ENCODE peak calls at places on chromosomes 3 and 15, in six cellular contexts. O is H7; L is GOT3; E is activated naive CD4-positive, alpha-beta T cell treated with Interleukin-2 at 50 U/mL for 16 hours; K is head of caudate nucleus; T is ELR. G is an unnamed sample.

GRCh38 chr15:76193934-76194333 is 117.3 kb downstream of the ETFA start:
- DNase-seq in O (no peak), L (no peak), E (no peak), K (no peak), T (no peak), G (no peak)

GRCh38 chr3:159058859-159059258 is 257.0 kb downstream of the MFSD1 start:
- DNase-seq in O (no peak), L (no peak), E (no peak), K (no peak), T (no peak), G (no peak)

GRCh38 chr3:122679085-122679466 is 1.6 kb upstream of the PARP14 start:
- DNase-seq in O (peak; percentile 60), L (peak; percentile 52), E (peak; percentile 85), K (peak; percentile 80), T (peak; percentile 87), G (peak; percentile 87)

GRCh38 chr15:29093065-29093435 is 176.6 kb downstream of the NSMCE3 start:
- DNase-seq in O (no peak), L (no peak), E (no peak), K (no peak), T (no peak), G (no peak)

GRCh38 chr3:188918086-188918485 is 253.7 kb upstream of the TPRG1 start:
- DNase-seq in O (no peak), L (no peak), E (no peak), K (no peak), T (no peak), G (peak; percentile 23)

GRCh38 chr3:111471851-111472250 is 70.1 kb upstream of the CD96 start:
- DNase-seq in O (no peak), L (no peak), E (no peak), K (no peak), T (no peak), G (no peak)

GRCh38 chr15:67035886-67036285 is 29.5 kb upstream of the SMAD3 start:
- DNase-seq in O (no peak), L (no peak), E (no peak), K (no peak), T (no peak), G (no peak)

GRCh38 chr3:129656659-129657247 is 50.3 kb upstream of the PLXND1 start:
- DNase-seq in O (no peak), L (no peak), E (no peak), K (no peak), T (no peak), G (no peak)

GRCh38 chr3:18830087-18830486 is 318.2 kb upstream of the KCNH8 start:
- DNase-seq in O (no peak), L (no peak), E (no peak), K (no peak), T (no peak), G (no peak)

GRCh38 chr15:67144609-67145306 is 79.4 kb downstream of the SMAD3 start:
- DNase-seq in O (peak; percentile 68), L (no peak), E (no peak), K (no peak), T (peak; percentile 83), G (peak; percentile 83)

GRCh38 chr15:45795487-45796069 is 160.7 kb downstream of the SQOR start:
- DNase-seq in O (peak; percentile 49), L (no peak), E (no peak), K (peak; percentile 44), T (peak; percentile 41), G (peak; percentile 65)

GRCh38 chr3:42164635-42165034 is 73.5 kb downstream of the TRAK1 start:
- DNase-seq in O (no peak), L (no peak), E (no peak), K (no peak), T (no peak), G (no peak)

GRCh38 chr3:60325610-60326181 is 925.6 kb downstream of the FHIT start:
- DNase-seq in O (no peak), L (no peak), E (no peak), K (no peak), T (no peak), G (no peak)

GRCh38 chr3:73868688-73869315 is 244.1 kb upstream of the PDZRN3 start:
- DNase-seq in O (peak; percentile 34), L (no peak), E (no peak), K (peak; percentile 63), T (peak; percentile 30), G (no peak)

GRCh38 chr3:53705774-53706173 is 140.4 kb downstream of the CHDH start:
- DNase-seq in O (no peak), L (no peak), E (no peak), K (peak; percentile 23), T (no peak), G (no peak)

GRCh38 chr3:128497305-128498126 is 4.5 kb upstream of the GATA2 start:
- DNase-seq in O (peak; percentile 99), L (no peak), E (peak; percentile 64), K (peak; percentile 82), T (peak; percentile 70), G (peak; percentile 92)

GRCh38 chr3:161576733-161577510 is 80.3 kb downstream of the OTOL1 start:
- DNase-seq in O (no peak), L (no peak), E (no peak), K (no peak), T (peak; percentile 46), G (no peak)

GRCh38 chr3:120203016-120203415 is 82.0 kb downstream of the GPR156 start:
- DNase-seq in O (no peak), L (no peak), E (no peak), K (no peak), T (peak; percentile 62), G (no peak)